ENCODE peak calls at places on chromosomes 6 and 20, in six cellular contexts. W is SK-N-SH, A is K562, X is GM12878, M is HepG2, D is H1. C is an unnamed sample.

GRCh38 chr6:124927806-124928205 is 34.4 kb upstream of the RNF217 start:
- DNase-seq in W (no peak), A (no peak), X (no peak), M (no peak), D (no peak), C (no peak)

GRCh38 chr6:133551436-133551835 is 310.3 kb downstream of the EYA4 start:
- DNase-seq in W (no peak), A (no peak), X (no peak), M (no peak), D (no peak), C (no peak)

GRCh38 chr6:56660374-56660730 is 17.7 kb upstream of the DST start:
- DNase-seq in W (no peak), A (no peak), X (no peak), M (no peak), D (no peak), C (no peak)

GRCh38 chr6:42702200-42702599 is 20.2 kb downstream of the PRPH2 start:
- DNase-seq in W (no peak), A (peak; percentile 39), X (no peak), M (peak; percentile 27), D (no peak), C (no peak)

GRCh38 chr20:49853640-49854039 is 41.0 kb downstream of the SLC9A8 start:
- DNase-seq in W (peak; percentile 45), A (no peak), X (no peak), M (no peak), D (no peak), C (no peak)

GRCh38 chr20:17843246-17844132 is 125.1 kb downstream of the SNX5 start:
- DNase-seq in W (no peak), A (no peak), X (no peak), M (no peak), D (no peak), C (no peak)

GRCh38 chr20:17935761-17936160 is 32.8 kb downstream of the SNX5 start:
- DNase-seq in W (no peak), A (peak; percentile 45), X (no peak), M (no peak), D (no peak), C (no peak)

GRCh38 chr6:21402368-21402767 is 191.2 kb upstream of the SOX4 start:
- DNase-seq in W (no peak), A (no peak), X (peak; percentile 30), M (no peak), D (no peak), C (peak; percentile 15)

GRCh38 chr6:42049116-42049809 is 1.1 kb upstream of the TAF8 start:
- DNase-seq in W (no peak), A (peak; percentile 28), X (no peak), M (no peak), D (no peak), C (no peak)

GRCh38 chr6:133248241-133249001 is 7.3 kb downstream of the EYA4 start:
- DNase-seq in W (no peak), A (no peak), X (no peak), M (no peak), D (no peak), C (no peak)

GRCh38 chr6:144321839-144322591 is 36.9 kb downstream of the UTRN start:
- DNase-seq in W (no peak), A (no peak), X (no peak), M (no peak), D (no peak), C (no peak)

GRCh38 chr6:105515054-105515453 is 112.2 kb upstream of the PREP start:
- DNase-seq in W (no peak), A (no peak), X (no peak), M (no peak), D (no peak), C (no peak)

GRCh38 chr20:29878281-29878741 is 1379.2 kb upstream of the DEFB115 start:
- DNase-seq in W (peak; percentile 93), A (peak; percentile 91), X (no peak), M (peak; percentile 54), D (no peak), C (no peak)

GRCh38 chr20:3632311-3633004 is 30.7 kb downstream of the GFRA4 start:
- DNase-seq in W (no peak), A (no peak), X (no peak), M (peak; percentile 43), D (no peak), C (no peak)

GRCh38 chr6:137217801-137218472 is 1.2 kb downstream of the IFNGR1 start:
- DNase-seq in W (no peak), A (peak; percentile 66), X (no peak), M (peak; percentile 75), D (no peak), C (peak; percentile 91)

GRCh38 chr6:161238076-161238869 is 35.6 kb downstream of the AGPAT4 start:
- DNase-seq in W (no peak), A (peak; percentile 53), X (no peak), M (no peak), D (no peak), C (no peak)

GRCh38 chr6:154653385-154653784 is 79.8 kb upstream of the SCAF8 start:
- DNase-seq in W (no peak), A (no peak), X (no peak), M (no peak), D (no peak), C (no peak)

GRCh38 chr6:26187981-26188635 is 100.9 kb downstream of the HFE start:
- DNase-seq in W (no peak), A (peak; percentile 91), X (no peak), M (peak; percentile 76), D (no peak), C (peak; percentile 33)

GRCh38 chr6:22658183-22658582 is 88.8 kb downstream of the HDGFL1 start:
- DNase-seq in W (no peak), A (no peak), X (no peak), M (no peak), D (no peak), C (no peak)

GRCh38 chr20:19977373-19977770 is 39.8 kb upstream of the NAA20 start:
- DNase-seq in W (no peak), A (no peak), X (no peak), M (no peak), D (no peak), C (no peak)

GRCh38 chr20:25136643-25137559 is 55.0 kb upstream of the VSX1 start:
- DNase-seq in W (peak; percentile 37), A (peak; percentile 5), X (no peak), M (no peak), D (no peak), C (no peak)

DNA sequence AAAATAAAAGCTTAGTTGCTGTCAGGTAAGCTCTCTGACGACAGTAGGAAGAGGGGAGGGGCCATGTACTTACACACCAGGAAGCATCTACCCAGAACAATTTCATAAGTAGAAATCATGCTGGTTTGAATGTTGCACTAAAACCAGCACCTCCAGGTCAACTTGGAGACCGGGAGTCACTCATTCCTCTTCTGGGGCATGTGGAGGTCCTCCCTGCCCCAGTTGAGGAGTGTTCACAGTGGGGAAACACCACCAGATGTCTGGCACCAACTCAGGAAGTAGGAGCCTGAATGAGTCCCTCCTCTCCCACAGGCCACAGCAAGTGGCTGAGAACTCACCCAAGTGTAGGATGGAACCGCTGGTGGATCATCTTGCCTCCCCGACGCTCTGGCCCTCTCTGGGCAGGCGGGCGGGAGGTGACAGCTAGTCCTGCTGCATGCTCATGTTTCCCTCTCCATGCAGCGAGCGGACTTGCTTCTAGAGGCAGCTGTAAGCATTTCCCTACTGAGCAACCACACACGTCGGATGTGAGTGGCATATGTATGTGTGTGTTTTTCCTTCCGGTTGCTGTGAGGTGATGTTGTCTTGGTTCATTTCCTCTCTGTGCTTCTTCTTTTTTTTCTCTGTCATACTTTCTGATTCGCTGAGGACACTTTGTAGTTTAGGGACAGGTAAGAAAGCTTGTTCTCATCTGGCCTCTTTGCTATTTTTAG is 149.5 kb upstream of the NEDD9 start:
- DNase-seq in W (no peak), A (no peak), X (peak; percentile 92), M (no peak), D (no peak), C (peak; percentile 89)
- TF ChIP-seq GABPA in W (no peak), A (peak; percentile 72), X (peak; percentile 80), M (no peak), D (no peak), C (peak; percentile 71)

DNA sequence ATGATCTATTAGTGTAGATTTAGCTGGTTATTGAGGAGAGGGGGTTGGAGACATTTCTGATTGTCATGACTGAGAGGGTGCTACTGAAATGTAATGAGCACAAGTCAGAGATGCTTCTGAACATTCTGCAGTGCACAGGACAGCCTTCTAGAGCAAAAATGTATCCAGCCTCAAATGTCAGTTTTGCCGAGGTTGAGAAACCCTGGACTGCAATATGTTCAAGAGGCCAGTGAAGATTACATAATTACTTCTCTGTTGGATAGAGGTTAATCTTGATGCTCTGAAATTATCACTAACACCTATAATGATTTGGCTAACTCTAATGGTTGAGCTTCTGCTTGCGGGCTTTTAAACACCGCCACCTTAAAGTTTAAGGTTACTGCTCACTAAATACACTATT is 3.4 kb upstream of the DUSP22 start:
- DNase-seq in W (no peak), A (no peak), X (no peak), M (no peak), D (no peak), C (no peak)
- TF ChIP-seq GABPA in W (no peak), A (no peak), X (no peak), M (no peak), D (no peak), C (no peak)

GRCh38 chr6:116631379-116631990 is 15.2 kb downstream of the RSPH4A start:
- DNase-seq in W (no peak), A (peak; percentile 81), X (no peak), M (peak; percentile 100), D (no peak), C (no peak)
- TF ChIP-seq GABPA in W (no peak), A (no peak), X (no peak), M (peak; percentile 87), D (no peak), C (no peak)

GRCh38 chr6:3913077-3913957 is 64.1 kb downstream of the FAM50B start:
- DNase-seq in W (no peak), A (peak; percentile 87), X (no peak), M (peak; percentile 99), D (no peak), C (no peak)
- TF ChIP-seq GABPA in W (no peak), A (no peak), X (no peak), M (peak; percentile 47), D (no peak), C (no peak)

GRCh38 chr20:40860487-40860902 is 168.1 kb upstream of the TOP1 start:
- DNase-seq in W (no peak), A (no peak), X (no peak), M (no peak), D (no peak), C (no peak)
- TF ChIP-seq GABPA in W (no peak), A (no peak), X (no peak), M (no peak), D (no peak), C (no peak)

C was measured in HL-60.